ENCODE peak calls at places on chromosomes 5 and 9, in nine cellular contexts. S, C, E, A, B, N, L, H and T are unnamed samples.
A peak's percentile ranks its signal among the peaks of the same experiment; 100 is the strongest.

GRCh38 chr9:21078702-21079101 is 960 bp upstream of the IFNB1 start:
- DNase-seq in N (no peak), A (no peak), L (no peak), B (no peak), C (no peak), E (no peak), H (no peak), S (no peak), T (no peak)

GRCh38 chr9:9612270-9612669 is 1000.5 kb downstream of the PTPRD start:
- DNase-seq in L (no peak), S (no peak), A (no peak), H (no peak), N (no peak), B (no peak), C (peak; percentile 20), E (no peak), T (no peak)

GRCh38 chr9:111661150-111661801 is at the start of gene GNG10:
- DNase-seq in S (peak; percentile 58), H (peak; percentile 13), L (peak; percentile 60), N (peak; percentile 67), A (peak; percentile 83), C (peak; percentile 66), B (peak; percentile 68), E (peak; percentile 47), T (peak; percentile 91)

GRCh38 chr5:107389130-107389553 is 281.6 kb downstream of the EFNA5 start:
- DNase-seq in S (no peak), C (peak; percentile 29), N (peak; percentile 83), A (peak; percentile 60), L (no peak), H (peak; percentile 63), E (peak; percentile 85), B (no peak), T (peak; percentile 27)

GRCh38 chr5:5882706-5883105 is 460.2 kb downstream of the ICE1 start:
- DNase-seq in N (no peak), H (no peak), E (no peak), C (no peak), L (no peak), B (peak; percentile 77), A (no peak), S (peak; percentile 20), T (no peak)

GRCh38 chr5:74766348-74766886 is 500 bp downstream of the GFM2 start:
- DNase-seq in B (peak; percentile 29), S (no peak), L (no peak), C (peak; percentile 1), H (peak; percentile 58), N (peak; percentile 55), A (peak; percentile 84), E (peak; percentile 62), T (peak; percentile 72)

GRCh38 chr9:38263534-38263933 is 129.0 kb upstream of the ALDH1B1 start:
- DNase-seq in C (no peak), B (no peak), N (peak; percentile 51), H (peak; percentile 56), A (peak; percentile 45), S (no peak), L (no peak), E (peak; percentile 16), T (no peak)

GRCh38 chr5:89133975-89134374 is 251.0 kb upstream of the MEF2C start:
- DNase-seq in S (no peak), L (no peak), N (no peak), C (no peak), E (no peak), B (no peak), H (no peak), A (no peak), T (no peak)

GRCh38 chr5:181037365-181037861 is 2.7 kb upstream of the BTNL9 start:
- DNase-seq in S (no peak), H (no peak), E (no peak), B (no peak), C (no peak), N (no peak), A (no peak), L (peak; percentile 26), T (no peak)

GRCh38 chr9:126436545-126437269 is 110.1 kb downstream of the MVB12B start:
- DNase-seq in H (peak; percentile 23), S (no peak), A (peak; percentile 65), L (no peak), N (no peak), E (peak; percentile 33), B (no peak), C (no peak), T (no peak)

GRCh38 chr5:74392698-74393431 is 247.7 kb downstream of the ENC1 start:
- DNase-seq in E (peak; percentile 57), A (peak; percentile 19), L (no peak), S (no peak), N (peak; percentile 53), C (no peak), B (no peak), H (peak; percentile 62), T (no peak)

GRCh38 chr9:122975196-122975595 is 34.4 kb downstream of the RABGAP1 start:
- DNase-seq in B (no peak), E (no peak), A (no peak), H (no peak), L (no peak), N (no peak), S (no peak), C (no peak), T (no peak)

GRCh38 chr9:6441269-6441668 is 28.3 kb downstream of the UHRF2 start:
- DNase-seq in A (peak; percentile 62), S (no peak), L (no peak), B (no peak), E (peak; percentile 19), N (peak; percentile 37), C (no peak), H (peak; percentile 29), T (no peak)

GRCh38 chr5:181189363-181189961 is 15.5 kb downstream of the TRIM7 start:
- DNase-seq in C (peak; percentile 64), A (peak; percentile 77), H (no peak), E (no peak), B (peak; percentile 30), L (no peak), S (peak; percentile 49), N (peak; percentile 54), T (no peak)

GRCh38 chr9:34519321-34520020 is 3.3 kb downstream of the ENHO start:
- DNase-seq in A (no peak), C (no peak), N (no peak), S (no peak), B (no peak), H (no peak), L (no peak), E (no peak), T (no peak)

GRCh38 chr5:139388198-139388821 is 1.4 kb downstream of the MZB1 start:
- DNase-seq in N (no peak), B (no peak), H (no peak), L (no peak), S (no peak), E (no peak), C (no peak), A (peak; percentile 36), T (no peak)

GRCh38 chr5:135537745-135538144 is 2.0 kb upstream of the NEUROG1 start:
- DNase-seq in B (no peak), A (no peak), H (no peak), N (no peak), C (no peak), S (no peak), L (no peak), E (no peak), T (peak; percentile 7)

GRCh38 chr9:31445960-31446359 is 938.5 kb upstream of the ACO1 start:
- DNase-seq in C (peak; percentile 16), A (no peak), L (no peak), E (no peak), S (no peak), B (no peak), N (no peak), H (no peak), T (peak; percentile 14)

GRCh38 chr5:171984748-171985419 is 21.6 kb downstream of the FBXW11 start:
- DNase-seq in A (peak; percentile 79), E (peak; percentile 99), L (no peak), C (no peak), S (no peak), B (no peak), N (peak; percentile 94), H (peak; percentile 82), T (no peak)

GRCh38 chr5:90226433-90227099 is 183.0 kb downstream of the CETN3 start:
- DNase-seq in N (no peak), L (no peak), C (no peak), A (no peak), E (no peak), B (peak; percentile 1), S (no peak), H (no peak), T (no peak)

GRCh38 chr9:129923589-129923988 is 88.3 kb downstream of the USP20 start:
- DNase-seq in L (no peak), B (no peak), N (no peak), H (no peak), E (no peak), S (no peak), A (no peak), C (no peak), T (no peak)

GRCh38 chr9:77663754-77664153 is 15.6 kb upstream of the GNA14 start:
- DNase-seq in E (peak; percentile 43), L (peak; percentile 40), S (no peak), B (no peak), H (peak; percentile 22), A (peak; percentile 35), N (peak; percentile 15), C (no peak), T (no peak)

GRCh38 chr5:10724799-10725507 is 36.1 kb downstream of the DAP start:
- DNase-seq in A (peak; percentile 88), H (peak; percentile 80), N (peak; percentile 89), L (no peak), E (peak; percentile 92), B (no peak), C (no peak), S (no peak), T (no peak)

GRCh38 chr5:179803651-179804598 is 2.7 kb downstream of the MGAT4B start:
- DNase-seq in A (peak; percentile 62), E (no peak), N (no peak), L (no peak), S (no peak), C (peak; percentile 63), B (no peak), H (no peak), T (no peak)

GRCh38 chr5:54644226-54644625 is 126.7 kb downstream of the SNX18 start:
- DNase-seq in B (no peak), N (peak; percentile 69), L (no peak), H (peak; percentile 98), A (peak; percentile 90), S (no peak), C (no peak), E (peak; percentile 91), T (no peak)

GRCh38 chr5:2039180-2039531 is 156.4 kb upstream of the IRX4 start:
- DNase-seq in A (no peak), N (no peak), H (no peak), L (peak; percentile 21), B (no peak), S (no peak), C (no peak), E (no peak), T (no peak)

GRCh38 chr5:57209316-57210040 is 35.6 kb downstream of the GPBP1 start:
- DNase-seq in B (no peak), L (no peak), C (no peak), N (peak; percentile 58), H (peak; percentile 54), A (peak; percentile 34), S (no peak), E (peak; percentile 27), T (no peak)

GRCh38 chr9:35700942-35701341 is 11.2 kb upstream of the TPM2 start:
- DNase-seq in B (no peak), A (no peak), C (no peak), N (no peak), S (no peak), L (no peak), H (no peak), E (no peak), T (no peak)

GRCh38 chr5:66021585-66021984 is 95.2 kb downstream of the ERBIN start:
- DNase-seq in C (no peak), B (no peak), L (no peak), N (no peak), H (no peak), E (no peak), S (no peak), A (no peak), T (no peak)

GRCh38 chr9:37602817-37603216 is 10.4 kb upstream of the TOMM5 start:
- DNase-seq in S (no peak), E (no peak), L (no peak), B (no peak), A (peak; percentile 15), H (peak; percentile 87), N (no peak), C (no peak), T (no peak)

GRCh38 chr5:93126634-93127033 is 454.4 kb downstream of the NR2F1-AS1 start:
- DNase-seq in S (no peak), L (no peak), B (no peak), E (peak; percentile 71), N (peak; percentile 46), C (no peak), H (peak; percentile 56), A (peak; percentile 54), T (no peak)